ENCODE peak calls at places on chromosomes 7 and 10, in seven cellular contexts. E is PC-3, H is neural progenitor cell, N is psoas muscle, G is heart left ventricle, W is Peyer's patch, L is uterus. M is an unnamed sample. For H3K4me1, the result is how much of the 10 kb centered on the place peaks cover.

GRCh38 chr10:46268076-46268881 is 18.5 kb upstream of the ANTXRL start:
- DNase-seq in H (no peak), L (no peak), W (no peak), G (no peak), N (no peak), E (no peak), M (no peak)

GRCh38 chr10:35546824-35547225 is 58.3 kb upstream of the GJD4 start:
- DNase-seq in W (no peak), H (peak), E (peak), L (no peak), G (no peak), N (no peak), M (no peak)

GRCh38 chr10:126013489-126014281 is 117.3 kb downstream of the FANK1 start:
- DNase-seq in H (peak), L (no peak), N (no peak), W (no peak), E (peak), G (no peak), M (peak)

GRCh38 chr7:143383642-143383957 is 2.5 kb downstream of the ZYX start:
- DNase-seq in L (no peak), W (no peak), N (no peak), E (no peak), G (no peak), H (no peak), M (peak)

GRCh38 chr10:132856869-132857524 is 71.0 kb upstream of the NKX6-2 start:
- DNase-seq in H (no peak), N (no peak), L (peak), E (no peak), G (no peak), W (peak), M (peak)

GRCh38 chr7:88357295-88357694 is 50.6 kb upstream of the STEAP4 start:
- DNase-seq in W (no peak), N (peak), H (no peak), G (no peak), L (no peak), E (peak), M (no peak)

GRCh38 chr10:81995254-81995653 is 120.3 kb downstream of the NRG3 start:
- DNase-seq in H (peak), W (no peak), N (no peak), E (no peak), L (no peak), G (no peak), M (no peak)

GRCh38 chr7:139713835-139714162 is 64.0 kb downstream of the HIPK2 start:
- DNase-seq in E (no peak), N (no peak), G (no peak), W (no peak), L (no peak), H (no peak), M (no peak)

GRCh38 chr7:138208010-138208634 is 131.9 kb downstream of the AKR1D1 start:
- DNase-seq in E (no peak), G (no peak), W (no peak), N (no peak), L (no peak), H (peak), M (no peak)

GRCh38 chr10:4083509-4084003 is 298.5 kb upstream of the KLF6 start:
- DNase-seq in N (no peak), L (peak), W (no peak), H (no peak), E (no peak), G (no peak), M (no peak)

GRCh38 chr7:155813791-155814568 is 1.7 kb upstream of the SHH start:
- DNase-seq in H (no peak), G (peak), E (no peak), N (no peak), L (no peak), W (no peak), M (no peak)

GRCh38 chr7:2993868-2994267 is 49.8 kb downstream of the CARD11 start:
- DNase-seq in G (no peak), H (no peak), W (peak), E (no peak), L (no peak), N (no peak), M (peak)

GRCh38 chr10:43203491-43204393 is 63.1 kb downstream of the RASGEF1A start:
- DNase-seq in E (no peak), W (peak), H (peak), N (peak), G (peak), L (peak), M (peak)
- H3K27ac ChIP-seq in E (no peak), W (no peak), H (no peak), N (no peak), G (no peak), L (no peak), M (no peak)

GRCh38 chr10:44965651-44966097 is 6.1 kb downstream of the RASSF4 start:
- DNase-seq in L (no peak), G (no peak), W (no peak), H (no peak), E (no peak), N (peak), M (no peak)
- H3K4me1 ChIP-seq in L (under half), G (under half), W (under half), H (under half), E (under half), N (half or more), M (half or more)

GRCh38 chr7:102129636-102130370 is 156.9 kb upstream of the SH2B2 start:
- DNase-seq in L (no peak), E (no peak), W (no peak), G (no peak), N (no peak), H (peak), M (peak)

GRCh38 chr7:102122026-102122425 is 164.6 kb upstream of the SH2B2 start:
- DNase-seq in N (no peak), L (no peak), W (no peak), H (no peak), E (peak), G (no peak), M (no peak)

GRCh38 chr7:102128303-102128702 is 158.4 kb upstream of the SH2B2 start:
- DNase-seq in G (no peak), N (no peak), E (no peak), L (no peak), W (no peak), H (no peak), M (no peak)

GRCh38 chr7:102120666-102121065 is 166.0 kb upstream of the SH2B2 start:
- DNase-seq in E (no peak), H (no peak), N (no peak), L (no peak), G (no peak), W (no peak), M (no peak)

GRCh38 chr7:102125127-102125561 is 161.5 kb upstream of the SH2B2 start:
- DNase-seq in E (peak), N (peak), G (no peak), H (peak), L (peak), W (no peak), M (peak)
- TF ChIP-seq CTCF in E (peak), N (no peak), G (no peak), H (no peak), L (peak), W (no peak), M (no peak)

GRCh38 chr10:17062493-17063487 is 66.8 kb downstream of the CUBN start:
- DNase-seq in H (peak), E (peak), L (peak), N (peak), W (no peak), G (no peak), M (peak)
- H3K27ac ChIP-seq in H (no peak), E (peak), L (peak), N (peak), W (no peak), G (peak), M (no peak)

GRCh38 chr7:55055479-55055878 is 36.7 kb downstream of the EGFR start:
- DNase-seq in W (no peak), G (no peak), L (no peak), N (no peak), H (no peak), E (peak), M (no peak)

GRCh38 chr7:55054252-55054651 is 35.4 kb downstream of the EGFR start:
- DNase-seq in W (no peak), N (peak), E (no peak), H (no peak), L (no peak), G (no peak), M (no peak)

GRCh38 chr7:55056068-55056467 is 37.3 kb downstream of the EGFR start:
- DNase-seq in H (no peak), W (no peak), N (no peak), G (no peak), L (no peak), E (no peak), M (no peak)

GRCh38 chr7:55053651-55054226 is 34.9 kb downstream of the EGFR start:
- DNase-seq in H (no peak), N (no peak), W (no peak), G (no peak), L (no peak), E (peak), M (no peak)

GRCh38 chr7:55054758-55055157 is 35.9 kb downstream of the EGFR start:
- DNase-seq in L (no peak), G (no peak), H (no peak), N (no peak), E (no peak), W (no peak), M (no peak)
- H3K4me1 ChIP-seq in L (under half), G (under half), H (under half), N (under half), E (half or more), W (under half), M (under half)

M was measured in kidney.